ENCODE peak calls at places on chromosome 12, in six cellular contexts. O is HT1080; M is stimulated activated naive CD4-positive, alpha-beta T cell; U is effector memory CD4-positive, alpha-beta T cell; I is LoVo; B is stimulated activated CD4-positive, alpha-beta T cell treated with anti-CD3 and anti-CD28 coated beads, Interleukin-12 subunit alpha, Interleukin-12 subunit beta, amount 100 ng/mL, for 4 hours. X is an unnamed sample.

GRCh38 chr12:31859232-31859977 is 99.8 kb upstream of the RESF1 start:
- DNase-seq in O (no peak), M (no peak), U (no peak), I (no peak), B (no peak), X (no peak)

GRCh38 chr12:66623455-66623854 is 55.4 kb downstream of the GRIP1 start:
- DNase-seq in O (peak; percentile 76), M (no peak), U (no peak), I (no peak), B (no peak), X (no peak)

GRCh38 chr12:132360906-132361777 is 31.8 kb upstream of the GALNT9 start:
- DNase-seq in O (no peak), M (no peak), U (no peak), I (no peak), B (no peak), X (no peak)

GRCh38 chr12:131101006-131101405 is 147.3 kb downstream of the ADGRD1 start:
- DNase-seq in O (no peak), M (no peak), U (no peak), I (no peak), B (no peak), X (no peak)

GRCh38 chr12:106918746-106919145 is 37.0 kb upstream of the TMEM263 start:
- DNase-seq in O (no peak), M (no peak), U (no peak), I (peak; percentile 12), B (no peak), X (peak; percentile 56)

GRCh38 chr12:106953352-106954260 is 2.1 kb upstream of the TMEM263 start:
- DNase-seq in O (peak; percentile 48), M (no peak), U (no peak), I (peak; percentile 70), B (no peak), X (no peak)

GRCh38 chr12:103627189-103627855 is 40.2 kb downstream of the STAB2 start:
- DNase-seq in O (no peak), M (no peak), U (no peak), I (no peak), B (no peak), X (no peak)

GRCh38 chr12:111773801-111774551 is 7.2 kb downstream of the ALDH2 start:
- DNase-seq in O (no peak), M (no peak), U (no peak), I (peak; percentile 81), B (no peak), X (no peak)

GRCh38 chr12:117774986-117775775 is 193.6 kb downstream of the KSR2 start:
- DNase-seq in O (no peak), M (no peak), U (no peak), I (no peak), B (no peak), X (no peak)

GRCh38 chr12:88299567-88300101 is 157.5 kb downstream of the TMTC3 start:
- DNase-seq in O (peak; percentile 97), M (no peak), U (no peak), I (peak; percentile 27), B (peak; percentile 8), X (no peak)

GRCh38 chr12:47811581-47812484 is 7.9 kb downstream of the HDAC7 start:
- DNase-seq in O (peak; percentile 78), M (no peak), U (no peak), I (no peak), B (no peak), X (no peak)

GRCh38 chr12:47120736-47121135 is 41.0 kb upstream of the AMIGO2 start:
- DNase-seq in O (no peak), M (no peak), U (no peak), I (no peak), B (no peak), X (no peak)

GRCh38 chr12:122045262-122045661 is 23.6 kb downstream of the BCL7A start:
- DNase-seq in O (no peak), M (no peak), U (no peak), I (no peak), B (no peak), X (no peak)

GRCh38 chr12:12331896-12332295 is 18.1 kb downstream of the MANSC1 start:
- DNase-seq in O (no peak), M (no peak), U (no peak), I (peak; percentile 54), B (no peak), X (no peak)

GRCh38 chr12:117441751-117442150 is 80.3 kb upstream of the NOS1 start:
- DNase-seq in O (peak; percentile 39), M (no peak), U (no peak), I (peak; percentile 17), B (no peak), X (no peak)

GRCh38 chr12:42744539-42745156 is 155.1 kb upstream of the PRICKLE1 start:
- DNase-seq in O (no peak), M (no peak), U (no peak), I (peak; percentile 25), B (no peak), X (no peak)

GRCh38 chr12:91239497-91239896 is 56.9 kb upstream of the DCN start:
- DNase-seq in O (no peak), M (no peak), U (no peak), I (no peak), B (no peak), X (no peak)

GRCh38 chr12:57569858-57570257 is 20.0 kb downstream of the KIF5A start:
- DNase-seq in O (no peak), M (no peak), U (no peak), I (no peak), B (no peak), X (no peak)

GRCh38 chr12:48999371-49000131 is at the start of gene DDN:
- DNase-seq in O (no peak), M (peak; percentile 29), U (peak; percentile 22), I (no peak), B (peak; percentile 40), X (peak; percentile 62)

GRCh38 chr12:117789195-117789912 is 179.4 kb downstream of the KSR2 start:
- DNase-seq in O (no peak), M (no peak), U (no peak), I (no peak), B (no peak), X (no peak)

GRCh38 chr12:121436706-121437105 is 36.8 kb downstream of the RNF34 start:
- DNase-seq in O (no peak), M (no peak), U (no peak), I (no peak), B (no peak), X (no peak)

GRCh38 chr12:19220861-19221466 is 91.4 kb downstream of the PLEKHA5 start:
- DNase-seq in O (peak; percentile 42), M (no peak), U (no peak), I (no peak), B (no peak), X (no peak)

GRCh38 chr12:64598831-64599230 is 11.5 kb upstream of the RASSF3 start:
- DNase-seq in O (no peak), M (no peak), U (no peak), I (no peak), B (no peak), X (no peak)

GRCh38 chr12:89454080-89454848 is 70.3 kb downstream of the GALNT4 start:
- DNase-seq in O (no peak), M (no peak), U (no peak), I (no peak), B (no peak), X (no peak)

GRCh38 chr12:64691793-64692583 is 67.2 kb downstream of the GNS start:
- DNase-seq in O (no peak), M (no peak), U (no peak), I (no peak), B (no peak), X (no peak)

GRCh38 chr12:25792031-25792430 is 166.5 kb upstream of the RASSF8 start:
- DNase-seq in O (no peak), M (no peak), U (no peak), I (no peak), B (no peak), X (no peak)

GRCh38 chr12:54409267-54409666 is 9.8 kb downstream of the ITGA5 start:
- DNase-seq in O (no peak), M (no peak), U (no peak), I (no peak), B (no peak), X (no peak)

GRCh38 chr12:124744659-124745467 is 118.8 kb downstream of the SCARB1 start:
- DNase-seq in O (no peak), M (no peak), U (no peak), I (no peak), B (no peak), X (no peak)

GRCh38 chr12:106387847-106388246 is 30.3 kb downstream of the POLR3B start:
- DNase-seq in O (no peak), M (no peak), U (no peak), I (no peak), B (no peak), X (no peak)

GRCh38 chr12:91687052-91688017 is 458.3 kb downstream of the BTG1 start:
- DNase-seq in O (peak; percentile 67), M (peak; percentile 76), U (no peak), I (peak; percentile 76), B (no peak), X (no peak)